ENCODE peak calls at places on chromosomes 12 and 14, in nine cellular contexts. K, I, X, Q, P, J, B, W and M are unnamed samples.
A peak's percentile ranks its signal among the peaks of the same experiment; 100 is the strongest.

GRCh38 chr14:76919811-76920571 is 93.8 kb downstream of the LRRC74A start:
- DNase-seq in K (peak; percentile 70), I (peak; percentile 97), X (no peak), Q (peak; percentile 65), P (peak; percentile 53), J (peak; percentile 88), B (peak; percentile 91), W (no peak), M (peak; percentile 86)

GRCh38 chr12:76946451-76946850 is 67.6 kb upstream of the CSRP2 start:
- DNase-seq in K (no peak), I (no peak), X (no peak), Q (no peak), P (no peak), J (peak; percentile 31), B (peak; percentile 41), W (no peak), M (no peak)

GRCh38 chr14:58107041-58107440 is 45.0 kb downstream of the ARMH4 start:
- DNase-seq in K (no peak), I (no peak), X (no peak), Q (no peak), P (peak; percentile 69), J (no peak), B (no peak), W (no peak), M (no peak)

GRCh38 chr14:98227000-98227726 is 1044.8 kb downstream of the BCL11B start:
- DNase-seq in K (no peak), I (no peak), X (no peak), Q (no peak), P (no peak), J (no peak), B (no peak), W (no peak), M (no peak)

GRCh38 chr12:51811203-51811805 is 37.2 kb downstream of the FIGNL2 start:
- DNase-seq in K (no peak), I (no peak), X (no peak), Q (no peak), P (peak; percentile 8), J (no peak), B (no peak), W (no peak), M (no peak)

GRCh38 chr14:106802413-106803364 is 1276.3 kb downstream of the TMEM121 start:
- DNase-seq in K (no peak), I (no peak), X (no peak), Q (peak; percentile 45), P (no peak), J (no peak), B (no peak), W (no peak), M (no peak)

GRCh38 chr12:50661300-50662120 is 102.4 kb upstream of the ATF1 start:
- DNase-seq in K (no peak), I (no peak), X (no peak), Q (no peak), P (no peak), J (peak; percentile 39), B (peak; percentile 43), W (no peak), M (peak; percentile 64)

GRCh38 chr12:8852119-8852518 is 29.7 kb downstream of the A2ML1 start:
- DNase-seq in K (no peak), I (no peak), X (no peak), Q (no peak), P (no peak), J (no peak), B (no peak), W (no peak), M (no peak)

GRCh38 chr12:124509300-124509675 is 58.1 kb downstream of the NCOR2 start:
- DNase-seq in K (no peak), I (no peak), X (no peak), Q (no peak), P (no peak), J (no peak), B (no peak), W (no peak), M (no peak)

GRCh38 chr12:89893972-89894706 is 185.5 kb upstream of the ATP2B1 start:
- DNase-seq in K (no peak), I (peak; percentile 15), X (no peak), Q (no peak), P (peak; percentile 54), J (peak; percentile 39), B (peak; percentile 48), W (no peak), M (peak; percentile 61)

GRCh38 chr14:51056431-51056830 is 38.5 kb downstream of the TRIM9 start:
- DNase-seq in K (no peak), I (no peak), X (no peak), Q (no peak), P (no peak), J (no peak), B (no peak), W (no peak), M (no peak)

DNA sequence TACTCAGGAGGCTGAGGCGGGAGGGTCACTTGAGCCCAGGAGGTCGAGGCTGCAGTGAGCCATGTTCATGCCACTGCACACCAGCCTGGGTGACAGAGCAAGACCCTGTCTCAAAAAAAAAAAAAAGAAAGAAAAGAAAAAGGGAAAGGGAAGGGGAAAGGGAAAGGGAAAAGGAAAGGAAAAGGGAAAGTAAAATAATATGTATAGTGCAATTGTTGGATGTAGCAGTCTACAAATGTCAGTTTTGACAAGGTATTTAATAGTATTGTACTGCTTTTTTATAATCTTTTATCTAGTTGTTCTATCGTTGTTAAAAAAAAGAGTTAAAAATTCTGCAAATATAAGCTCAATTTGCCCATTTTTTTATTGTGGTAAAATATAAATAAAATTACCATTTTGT is 67.3 kb downstream of the SLC2A13 start:
- DNase-seq in K (no peak), I (no peak), X (no peak), Q (no peak), P (no peak), J (no peak), B (no peak), W (no peak), M (no peak)
- H3K4me1 ChIP-seq in K (no peaks in the 10 kb centered on the region), I (no peaks in the 10 kb centered on the region), X (no peaks in the 10 kb centered on the region), Q (no peaks in the 10 kb centered on the region), P (no peaks in the 10 kb centered on the region), J (no peaks in the 10 kb centered on the region), B (no peaks in the 10 kb centered on the region), W (no peaks in the 10 kb centered on the region), M (no peaks in the 10 kb centered on the region)

DNA sequence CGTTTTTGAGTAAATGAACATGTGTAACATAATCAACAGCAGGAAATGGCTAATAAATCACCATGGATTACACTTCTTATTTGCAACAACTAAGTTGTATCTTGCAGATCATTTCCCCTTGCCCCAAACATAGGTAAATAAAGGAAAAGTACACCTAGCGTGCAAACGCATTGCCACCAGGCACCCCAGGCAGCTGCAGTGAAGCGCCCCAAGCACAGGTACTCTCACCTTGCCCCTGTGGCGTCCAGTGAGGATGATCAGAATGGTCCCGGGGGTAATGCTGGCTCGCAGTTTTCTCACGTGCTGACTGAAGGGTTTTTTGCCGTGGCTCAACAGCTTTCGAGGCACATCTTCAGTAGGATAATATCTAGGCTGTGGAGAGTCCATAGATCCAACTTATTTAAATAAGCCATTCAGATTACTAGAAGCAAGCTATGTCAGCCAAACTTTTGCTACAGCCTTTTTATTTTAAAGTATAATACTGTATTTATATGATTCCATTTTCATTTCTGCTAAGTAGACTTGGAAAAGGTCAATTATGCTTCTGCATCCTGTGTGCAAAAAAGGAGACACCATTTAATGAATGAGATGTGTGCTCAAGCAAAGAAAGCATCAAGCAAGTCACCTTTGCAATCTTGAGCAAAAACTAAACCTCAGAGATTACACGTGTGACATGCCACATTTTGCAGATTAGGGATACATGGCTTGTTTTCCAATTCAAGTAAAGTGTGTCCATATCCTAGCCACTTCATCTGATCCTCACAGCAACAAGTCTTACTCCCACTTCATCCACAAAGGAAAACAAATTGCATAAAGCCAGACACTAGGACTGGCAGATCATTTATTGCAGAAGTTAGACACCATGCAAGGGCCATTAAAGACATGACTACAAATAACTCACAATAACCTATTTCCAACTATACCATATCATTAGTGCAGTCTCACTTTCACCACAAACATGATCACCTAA is 2.6 kb downstream of the RPL6 start:
- DNase-seq in K (no peak), I (no peak), X (no peak), Q (no peak), P (no peak), J (no peak), B (no peak), W (no peak), M (no peak)
- H3K9ac ChIP-seq in K (peak overlapping the region; percentile 15), I (peak overlapping the region; percentile 96), X (no peak overlapping the region), Q (peak overlapping the region; percentile 34), P (peak overlapping the region; percentile 95), J (peak overlapping the region; percentile 97), B (peak overlapping the region; percentile 32), W (peak overlapping the region; percentile 78), M (peak overlapping the region; percentile 97)

GRCh38 chr12:542290-543113 is 82.8 kb downstream of the B4GALNT3 start:
- DNase-seq in K (no peak), I (no peak), X (no peak), Q (no peak), P (no peak), J (no peak), B (no peak), W (peak; percentile 23), M (no peak)

GRCh38 chr12:539540-540310 is 80.0 kb downstream of the B4GALNT3 start:
- DNase-seq in K (no peak), I (no peak), X (no peak), Q (peak; percentile 40), P (no peak), J (no peak), B (no peak), W (no peak), M (no peak)

GRCh38 chr12:543114-543451 is 83.3 kb downstream of the B4GALNT3 start:
- DNase-seq in K (no peak), I (no peak), X (no peak), Q (no peak), P (no peak), J (no peak), B (no peak), W (no peak), M (no peak)

GRCh38 chr12:544142-544541 is 84.4 kb downstream of the B4GALNT3 start:
- DNase-seq in K (no peak), I (no peak), X (no peak), Q (no peak), P (no peak), J (no peak), B (no peak), W (no peak), M (no peak)

GRCh38 chr12:541676-542289 is 82.0 kb downstream of the B4GALNT3 start:
- DNase-seq in K (no peak), I (no peak), X (no peak), Q (no peak), P (peak; percentile 16), J (no peak), B (peak; percentile 15), W (peak; percentile 33), M (no peak)
- H3K4me1 ChIP-seq in K (no peaks in the 10 kb centered on the region), I (peaks cover 8% of the 10 kb centered on the region), X (peaks cover 19% of the 10 kb centered on the region), Q (peaks cover 7% of the 10 kb centered on the region), P (peaks cover 28% of the 10 kb centered on the region), J (peaks cover 8% of the 10 kb centered on the region), B (no peaks in the 10 kb centered on the region), W (peaks cover 27% of the 10 kb centered on the region), M (peaks cover 11% of the 10 kb centered on the region)

DNA sequence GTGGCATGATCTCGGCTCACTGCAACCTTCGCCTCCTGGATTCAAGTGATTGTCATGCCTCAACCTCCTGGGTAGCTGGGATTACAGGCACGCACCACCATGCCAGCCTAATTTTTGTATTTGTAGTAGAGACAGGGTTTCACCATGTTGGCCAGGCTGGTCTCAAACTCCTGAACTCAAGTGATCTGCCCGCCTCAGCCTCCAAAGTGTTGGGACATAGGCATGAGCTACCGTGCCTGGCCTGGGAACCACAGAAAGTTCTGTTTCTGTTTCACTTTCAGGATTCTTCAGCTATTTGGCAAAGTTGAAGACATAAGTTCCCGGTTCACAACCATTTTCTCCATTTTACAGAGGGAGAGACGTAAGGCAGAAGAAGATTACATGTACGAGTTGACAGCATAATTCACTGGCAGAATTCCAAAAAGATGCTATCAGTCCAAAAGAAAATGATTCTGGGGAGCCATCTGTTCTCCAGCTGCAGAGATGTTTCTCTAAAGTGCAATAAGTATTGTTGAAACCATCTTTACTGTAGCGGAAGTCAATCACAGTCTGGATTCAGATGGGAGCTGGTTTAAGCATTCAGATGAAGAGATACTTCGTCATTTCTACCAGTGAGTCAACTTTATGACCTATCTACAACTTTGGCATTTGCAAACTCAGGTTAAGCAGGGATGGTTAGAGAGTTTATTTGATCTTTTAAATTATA is 8.1 kb upstream of the RNF34 start:
- DNase-seq in K (no peak), I (peak; percentile 72), X (no peak), Q (no peak), P (no peak), J (peak; percentile 2), B (peak; percentile 6), W (no peak), M (peak; percentile 77)
- H3K9ac ChIP-seq in K (no peak overlapping the region), I (peak overlapping the region; percentile 68), X (no peak overlapping the region), Q (no peak overlapping the region), P (no peak overlapping the region), J (no peak overlapping the region), B (no peak overlapping the region), W (no peak overlapping the region), M (peak overlapping the region; percentile 75)